ENCODE peak calls at places on chromosomes 7 and 10, in eight cellular contexts. Z is fibroblast of lung; G is COR-L47; D is stimulated activated CD8-positive, alpha-beta memory T cell treated with anti-CD3 and anti-CD28 coated beads, Interleukin-4, amount 100 ng/mL, for 4 hours; E is T-helper 9 cell; U is left lung; I is left ventricle myocardium inferior; H is brain microvascular endothelial cell. N is an unnamed sample.

GRCh38 chr10:7722927-7723529 is 19.9 kb downstream of the ITIH2 start:
- DNase-seq in Z (no peak), U (no peak), I (no peak), D (no peak), G (no peak), H (no peak), E (no peak), N (no peak)

GRCh38 chr7:151256410-151257045 is 8.0 kb upstream of the SMARCD3 start:
- DNase-seq in D (no peak), E (no peak), Z (no peak), H (no peak), U (no peak), I (no peak), G (no peak), N (no peak)

GRCh38 chr7:96088579-96088978 is 233.3 kb downstream of the SLC25A13 start:
- DNase-seq in H (peak; percentile 14), D (no peak), G (peak; percentile 62), I (no peak), Z (peak; percentile 18), E (no peak), U (no peak), N (no peak)

GRCh38 chr10:15842493-15843169 is 17.7 kb downstream of the MINDY3 start:
- DNase-seq in Z (peak; percentile 41), H (no peak), U (no peak), I (no peak), E (no peak), G (no peak), D (no peak), N (no peak)

GRCh38 chr10:124105045-124105444 is 11.6 kb upstream of the CHST15 start:
- DNase-seq in G (no peak), E (no peak), I (no peak), U (no peak), H (no peak), Z (no peak), D (no peak), N (no peak)

GRCh38 chr7:130721486-130722277 is 12.3 kb downstream of the KLF14 start:
- DNase-seq in E (no peak), G (peak; percentile 63), H (peak; percentile 85), D (no peak), U (peak; percentile 58), I (peak; percentile 69), Z (peak; percentile 77), N (peak; percentile 5)

GRCh38 chr7:136953386-136953785 is 84.9 kb downstream of the CHRM2 start:
- DNase-seq in Z (peak; percentile 42), D (no peak), I (no peak), H (peak; percentile 60), E (no peak), U (no peak), G (no peak), N (no peak)

GRCh38 chr10:3139135-3139910 is 33.3 kb downstream of the PITRM1 start:
- DNase-seq in H (no peak), Z (no peak), G (no peak), I (no peak), U (no peak), E (no peak), D (no peak), N (no peak)

GRCh38 chr7:2231992-2232765 is 566 bp downstream of the MAD1L1 start:
- DNase-seq in E (peak; percentile 16), G (no peak), D (no peak), I (no peak), U (no peak), H (no peak), Z (no peak), N (no peak)

GRCh38 chr10:30781571-30782542 is 152.3 kb upstream of the LYZL2 start:
- DNase-seq in E (no peak), U (no peak), G (no peak), I (no peak), Z (no peak), D (no peak), H (no peak), N (no peak)

GRCh38 chr7:130712416-130712815 is 21.6 kb downstream of the KLF14 start:
- DNase-seq in D (no peak), U (no peak), G (no peak), Z (no peak), E (no peak), H (no peak), I (no peak), N (no peak)

GRCh38 chr10:24857001-24857695 is 95.3 kb downstream of the PRTFDC1 start:
- DNase-seq in Z (no peak), H (no peak), I (no peak), E (no peak), G (no peak), U (no peak), D (no peak), N (no peak)

GRCh38 chr7:106217089-106217542 is 67.7 kb downstream of the NAMPT start:
- DNase-seq in I (peak; percentile 71), E (no peak), D (no peak), G (no peak), Z (peak; percentile 95), H (peak; percentile 28), U (peak; percentile 49), N (no peak)

GRCh38 chr10:3217301-3217700 is 44.7 kb upstream of the PITRM1 start:
- DNase-seq in H (peak; percentile 73), E (no peak), U (no peak), D (no peak), G (no peak), Z (peak; percentile 72), I (no peak), N (no peak)

GRCh38 chr10:102505462-102506115 is 1.8 kb downstream of the SUFU start:
- DNase-seq in D (no peak), U (peak; percentile 50), Z (no peak), G (no peak), I (no peak), H (no peak), E (no peak), N (no peak)

GRCh38 chr10:111370101-111370500 is 293.3 kb downstream of the ADRA2A start:
- DNase-seq in E (no peak), H (peak; percentile 23), G (no peak), U (no peak), I (no peak), D (no peak), Z (no peak), N (no peak)